ENCODE peak calls at places on chromosome X, in five cellular contexts. D is MM.1S; P is BE2C; K is astrocyte; V is CD4-positive, alpha-beta memory T cell. N is an unnamed sample.

GRCh38 chrX:129823115-129823514 is 20.6 kb downstream of the ZDHHC9 start:
- DNase-seq in D (peak; percentile 77), P (peak; percentile 49), K (no peak), V (peak; percentile 38), N (peak; percentile 75)

GRCh38 chrX:103461156-103461555 is 58.1 kb downstream of the RAB40A start:
- DNase-seq in D (no peak), P (no peak), K (no peak), V (no peak), N (no peak)

GRCh38 chrX:34764842-34765241 is 107.8 kb upstream of the TMEM47 start:
- DNase-seq in D (no peak), P (no peak), K (no peak), V (no peak), N (no peak)

GRCh38 chrX:115892056-115892708 is 278.4 kb upstream of the AGTR2 start:
- DNase-seq in D (no peak), P (no peak), K (no peak), V (no peak), N (no peak)

GRCh38 chrX:55794420-55794819 is 76.9 kb downstream of the RRAGB start:
- DNase-seq in D (no peak), P (no peak), K (no peak), V (no peak), N (no peak)

GRCh38 chrX:40172169-40172979 is 74.6 kb upstream of the BCOR start:
- DNase-seq in D (no peak), P (no peak), K (peak; percentile 42), V (peak; percentile 40), N (no peak)

GRCh38 chrX:40145001-40145631 is 47.4 kb upstream of the BCOR start:
- DNase-seq in D (no peak), P (no peak), K (no peak), V (no peak), N (no peak)

GRCh38 chrX:118205421-118205820 is 88.8 kb upstream of the KLHL13 start:
- DNase-seq in D (no peak), P (no peak), K (no peak), V (no peak), N (no peak)

GRCh38 chrX:16977771-16978170 is 31.3 kb downstream of the REPS2 start:
- DNase-seq in D (no peak), P (no peak), K (no peak), V (no peak), N (no peak)

GRCh38 chrX:74925210-74926088 is at the start of gene NEXMIF:
- DNase-seq in D (peak; percentile 59), P (no peak), K (peak; percentile 0), V (peak; percentile 43), N (no peak)

GRCh38 chrX:138775501-138775900 is 64.0 kb upstream of the FGF13 start:
- DNase-seq in D (peak; percentile 41), P (no peak), K (peak; percentile 25), V (no peak), N (peak; percentile 11)

GRCh38 chrX:110086916-110087484 is 84.1 kb downstream of the TMEM164 start:
- DNase-seq in D (no peak), P (no peak), K (peak; percentile 94), V (no peak), N (no peak)

GRCh38 chrX:17740137-17741122 is 3.1 kb downstream of the SCML1 start:
- DNase-seq in D (no peak), P (no peak), K (no peak), V (no peak), N (no peak)

GRCh38 chrX:133674726-133675470 is 259.6 kb upstream of the GPC4 start:
- DNase-seq in D (no peak), P (no peak), K (no peak), V (no peak), N (no peak)

GRCh38 chrX:151543706-151544105 is 19.8 kb upstream of the PASD1 start:
- DNase-seq in D (peak; percentile 24), P (no peak), K (no peak), V (no peak), N (no peak)

GRCh38 chrX:49878128-49878833 is 1.0 kb upstream of the USP27X start:
- DNase-seq in D (no peak), P (peak; percentile 26), K (no peak), V (no peak), N (no peak)

GRCh38 chrX:151564035-151564434 is 560 bp downstream of the PASD1 start:
- DNase-seq in D (no peak), P (no peak), K (no peak), V (no peak), N (no peak)

GRCh38 chrX:119880552-119881437 is 9.2 kb downstream of the NDUFA1 start:
- DNase-seq in D (peak; percentile 86), P (peak; percentile 36), K (peak; percentile 29), V (peak; percentile 45), N (no peak)

GRCh38 chrX:12950851-12951589 is 23.9 kb upstream of the TMSB4X start:
- DNase-seq in D (no peak), P (peak; percentile 53), K (no peak), V (peak; percentile 75), N (peak; percentile 46)

GRCh38 chrX:12949205-12949926 is 25.5 kb upstream of the TMSB4X start:
- DNase-seq in D (no peak), P (no peak), K (peak; percentile 65), V (no peak), N (no peak)

GRCh38 chrX:12953420-12953819 is 21.5 kb upstream of the TMSB4X start:
- DNase-seq in D (no peak), P (no peak), K (no peak), V (no peak), N (no peak)

GRCh38 chrX:12949927-12950656 is 24.8 kb upstream of the TMSB4X start:
- DNase-seq in D (peak; percentile 63), P (no peak), K (peak; percentile 87), V (peak; percentile 91), N (peak; percentile 88)

DNA sequence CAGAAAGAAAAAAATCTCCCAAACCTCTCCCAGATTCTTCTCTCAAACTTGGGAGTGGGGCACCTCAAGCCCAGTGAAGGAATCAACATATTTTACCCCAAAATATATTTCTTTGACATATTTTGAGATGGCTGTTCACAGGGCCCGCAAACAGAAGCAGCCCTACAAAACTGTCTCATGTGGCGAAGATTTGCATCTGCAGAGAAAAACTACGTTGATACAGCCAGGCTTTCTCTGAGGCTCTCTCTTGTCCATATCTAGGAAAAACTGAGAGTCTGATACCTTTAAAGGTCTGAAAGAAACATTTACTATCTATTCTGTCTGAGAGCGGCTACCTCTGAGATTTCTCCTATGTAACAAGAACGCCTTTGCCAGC is 23.3 kb upstream of the TMSB4X start:
- DNase-seq in D (no peak), P (no peak), K (no peak), V (peak; percentile 50), N (peak; percentile 61)
- H3K4me3 ChIP-seq in D (no peak overlapping the region), P (no peak overlapping the region), K (no peak overlapping the region), V (peak overlapping the region; percentile 79), N (peak overlapping the region; percentile 75)

GRCh38 chrX:95058815-95059214 is 1384.8 kb downstream of the FAM133A start:
- DNase-seq in D (no peak), P (no peak), K (peak; percentile 85), V (no peak), N (no peak)

GRCh38 chrX:95055991-95056390 is 1382.0 kb downstream of the FAM133A start:
- DNase-seq in D (no peak), P (no peak), K (peak; percentile 38), V (no peak), N (no peak)

GRCh38 chrX:95059909-95060308 is 1385.9 kb downstream of the FAM133A start:
- DNase-seq in D (peak; percentile 47), P (no peak), K (no peak), V (no peak), N (no peak)

GRCh38 chrX:95056901-95057300 is 1382.9 kb downstream of the FAM133A start:
- DNase-seq in D (no peak), P (no peak), K (peak; percentile 31), V (no peak), N (no peak)

DNA sequence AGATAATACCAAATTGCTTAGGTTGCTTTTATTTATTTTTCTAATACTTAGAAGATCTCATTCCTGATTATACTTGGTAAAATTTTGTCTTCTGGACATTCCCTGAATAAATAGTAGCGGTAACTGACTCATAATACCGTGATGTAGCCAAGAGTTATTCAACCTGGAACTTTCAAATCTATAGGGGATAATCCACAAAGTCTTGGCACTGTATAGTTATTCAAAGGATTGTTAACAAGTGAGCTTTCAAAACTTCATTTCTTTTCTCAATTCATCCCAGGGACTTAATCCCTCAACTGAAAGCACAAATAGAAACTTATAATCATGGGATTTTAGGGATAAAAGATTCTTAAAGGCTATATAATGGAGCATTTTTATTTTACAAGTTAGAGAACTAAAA is 1383.3 kb downstream of the FAM133A start:
- DNase-seq in D (no peak), P (no peak), K (peak; percentile 49), V (no peak), N (no peak)
- H3K4me3 ChIP-seq in D (no peak overlapping the region), P (no peak overlapping the region), K (no peak overlapping the region), V (no peak overlapping the region), N (no peak overlapping the region)

DNA sequence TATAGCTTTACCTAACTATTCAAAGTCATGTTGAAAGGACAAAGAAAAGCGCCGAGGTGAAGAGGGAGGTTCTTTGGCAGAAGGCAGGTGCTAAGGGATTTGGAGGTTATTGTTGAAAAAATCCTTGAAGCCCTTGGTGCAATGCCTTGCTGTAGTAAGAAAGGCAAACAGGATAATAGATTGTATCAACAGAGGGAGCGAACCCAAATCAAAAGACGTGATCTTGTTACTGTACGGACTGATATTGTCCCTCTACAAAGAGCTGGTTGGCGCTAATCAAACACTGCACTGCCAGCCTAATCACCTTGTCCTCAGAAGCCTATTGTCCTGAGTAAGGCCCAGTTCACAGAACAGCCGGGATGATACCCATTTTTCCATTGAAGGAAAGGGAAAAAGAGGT is 182.9 kb downstream of the ZIC3 start:
- DNase-seq in D (no peak), P (no peak), K (no peak), V (no peak), N (no peak)
- H3K4me3 ChIP-seq in D (no peak overlapping the region), P (no peak overlapping the region), K (no peak overlapping the region), V (no peak overlapping the region), N (no peak overlapping the region)

GRCh38 chrX:13734278-13735172 is at the start of the genes OFD1 and TRAPPC2:
- DNase-seq in D (peak; percentile 97), P (peak; percentile 89), K (peak; percentile 90), V (peak; percentile 93), N (peak; percentile 85)

GRCh38 chrX:13732246-13733067 is 2.0 kb downstream of the TRAPPC2 start:
- DNase-seq in D (no peak), P (no peak), K (peak; percentile 81), V (no peak), N (no peak)

GRCh38 chrX:13733506-13733905 is 914 bp downstream of the TRAPPC2 start:
- DNase-seq in D (no peak), P (no peak), K (no peak), V (no peak), N (no peak)
- H3K4me3 ChIP-seq in D (peak overlapping the region; percentile 74), P (peak overlapping the region; percentile 91), K (peak overlapping the region; percentile 96), V (peak overlapping the region; percentile 84), N (peak overlapping the region; percentile 89)

DNA sequence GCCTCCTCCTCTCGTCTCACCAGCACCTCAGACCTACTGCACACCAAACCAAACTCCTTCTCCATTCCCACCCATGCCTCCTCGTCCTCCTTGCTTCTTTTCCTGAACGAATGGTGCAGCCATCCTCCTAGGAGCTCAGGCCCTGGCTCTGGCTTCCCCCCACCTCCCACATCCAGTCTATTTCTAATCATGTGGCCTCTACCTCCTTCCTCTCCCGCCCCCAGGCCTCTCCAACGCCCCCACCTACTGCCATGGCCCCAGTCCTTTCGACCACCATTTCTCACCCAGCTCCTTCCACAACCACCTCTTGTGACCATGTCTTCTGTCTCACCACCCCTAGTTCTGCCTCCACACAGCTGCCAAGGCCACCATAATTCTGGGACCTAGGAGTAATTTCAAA is 127.1 kb downstream of the PJA1 start:
- DNase-seq in D (no peak), P (no peak), K (no peak), V (no peak), N (no peak)
- H3K4me3 ChIP-seq in D (no peak overlapping the region), P (no peak overlapping the region), K (no peak overlapping the region), V (no peak overlapping the region), N (no peak overlapping the region)

N was measured in CD4-positive, CD25-positive, alpha-beta regulatory T cell.